ENCODE peak calls at places on chromosomes 3 and 15, in nine cellular contexts. H, W, B, G, D, O, N, C and Z are unnamed samples.
A peak's percentile ranks its signal among the peaks of the same experiment; 100 is the strongest.

GRCh38 chr3:25041871-25042584 is 386.0 kb upstream of the RARB start:
- DNase-seq in H (no peak), W (no peak), B (no peak), G (no peak), D (no peak), O (no peak), N (no peak), C (no peak), Z (no peak)

GRCh38 chr3:71052725-71053124 is 530.8 kb downstream of the FOXP1 start:
- DNase-seq in H (no peak), W (no peak), B (no peak), G (no peak), D (no peak), O (no peak), N (no peak), C (no peak), Z (no peak)

GRCh38 chr3:52128118-52128683 is 26.0 kb downstream of the POC1A start:
- DNase-seq in H (no peak), W (peak; percentile 80), B (no peak), G (peak; percentile 53), D (peak; percentile 96), O (peak; percentile 3), N (no peak), C (peak; percentile 67), Z (no peak)

GRCh38 chr3:194928831-194929594 is 243.3 kb downstream of the FAM43A start:
- DNase-seq in H (no peak), W (no peak), B (no peak), G (no peak), D (peak; percentile 88), O (no peak), N (no peak), C (no peak), Z (no peak)

GRCh38 chr15:92787116-92787515 is 113.0 kb upstream of the CHD2 start:
- DNase-seq in H (no peak), W (no peak), B (no peak), G (no peak), D (no peak), O (no peak), N (no peak), C (no peak), Z (no peak)

GRCh38 chr3:71185733-71186455 is 397.6 kb downstream of the FOXP1 start:
- DNase-seq in H (no peak), W (peak; percentile 66), B (no peak), G (no peak), D (no peak), O (no peak), N (no peak), C (peak; percentile 57), Z (peak; percentile 28)

GRCh38 chr15:32668942-32669341 is 27.4 kb downstream of the SCG5 start:
- DNase-seq in H (no peak), W (no peak), B (no peak), G (no peak), D (peak; percentile 96), O (no peak), N (no peak), C (no peak), Z (no peak)

GRCh38 chr3:38031022-38031994 is 1.9 kb upstream of the PLCD1 start:
- DNase-seq in H (no peak), W (peak; percentile 10), B (no peak), G (peak; percentile 71), D (peak; percentile 30), O (peak; percentile 43), N (peak; percentile 26), C (no peak), Z (peak; percentile 47)

GRCh38 chr15:72182673-72183072 is 14.9 kb downstream of the GRAMD2A start:
- DNase-seq in H (no peak), W (peak; percentile 18), B (no peak), G (no peak), D (no peak), O (no peak), N (no peak), C (peak; percentile 32), Z (no peak)

GRCh38 chr15:88894348-88894818 is 961 bp downstream of the HAPLN3 start:
- DNase-seq in H (peak; percentile 67), W (peak; percentile 58), B (peak; percentile 69), G (peak; percentile 76), D (peak; percentile 88), O (peak; percentile 64), N (peak; percentile 79), C (peak; percentile 34), Z (peak; percentile 82)

GRCh38 chr15:76107169-76107568 is 47.4 kb downstream of the TMEM266 start:
- DNase-seq in H (no peak), W (no peak), B (no peak), G (no peak), D (no peak), O (no peak), N (no peak), C (no peak), Z (no peak)

GRCh38 chr3:194867270-194867983 is 181.7 kb downstream of the FAM43A start:
- DNase-seq in H (no peak), W (peak; percentile 66), B (no peak), G (peak; percentile 57), D (no peak), O (no peak), N (no peak), C (no peak), Z (no peak)

GRCh38 chr3:160134454-160134853 is 90.8 kb upstream of the C3orf80 start:
- DNase-seq in H (no peak), W (no peak), B (no peak), G (no peak), D (peak; percentile 60), O (no peak), N (no peak), C (no peak), Z (no peak)

GRCh38 chr3:107392549-107393165 is 15.4 kb downstream of the CCDC54 start:
- DNase-seq in H (no peak), W (peak; percentile 46), B (no peak), G (no peak), D (peak; percentile 57), O (no peak), N (no peak), C (peak; percentile 43), Z (no peak)

GRCh38 chr3:52153389-52154096 is 680 bp downstream of the POC1A start:
- DNase-seq in H (peak; percentile 25), W (peak; percentile 16), B (no peak), G (no peak), D (peak; percentile 93), O (peak; percentile 25), N (no peak), C (no peak), Z (peak; percentile 6)

GRCh38 chr3:61008168-61008737 is 243.0 kb downstream of the FHIT start:
- DNase-seq in H (no peak), W (no peak), B (no peak), G (no peak), D (no peak), O (no peak), N (no peak), C (no peak), Z (no peak)

GRCh38 chr15:74200394-74200793 is 2.2 kb downstream of the STRA6 start:
- DNase-seq in H (peak; percentile 85), W (peak; percentile 87), B (no peak), G (no peak), D (no peak), O (peak; percentile 63), N (no peak), C (peak; percentile 61), Z (no peak)

GRCh38 chr3:181909241-181909640 is 197.5 kb downstream of the SOX2 start:
- DNase-seq in H (no peak), W (no peak), B (no peak), G (no peak), D (no peak), O (no peak), N (no peak), C (no peak), Z (no peak)
- H3K4me1 ChIP-seq in H (no peaks in the 10 kb centered on the region), W (no peaks in the 10 kb centered on the region), B (no peaks in the 10 kb centered on the region), G (no peaks in the 10 kb centered on the region), D (no peaks in the 10 kb centered on the region), O (no peaks in the 10 kb centered on the region), N (no peaks in the 10 kb centered on the region), C (no peaks in the 10 kb centered on the region), Z (no peaks in the 10 kb centered on the region)

GRCh38 chr3:58116985-58117384 is 93.8 kb downstream of the DNASE1L3 start:
- DNase-seq in H (no peak), W (no peak), B (no peak), G (no peak), D (no peak), O (no peak), N (no peak), C (peak; percentile 15), Z (no peak)
- H3K27ac ChIP-seq in H (peak overlapping the region; percentile 60), W (no peak overlapping the region), B (peak overlapping the region; percentile 19), G (no peak overlapping the region), D (no peak overlapping the region), O (no peak overlapping the region), N (no peak overlapping the region), C (no peak overlapping the region), Z (no peak overlapping the region)

DNA sequence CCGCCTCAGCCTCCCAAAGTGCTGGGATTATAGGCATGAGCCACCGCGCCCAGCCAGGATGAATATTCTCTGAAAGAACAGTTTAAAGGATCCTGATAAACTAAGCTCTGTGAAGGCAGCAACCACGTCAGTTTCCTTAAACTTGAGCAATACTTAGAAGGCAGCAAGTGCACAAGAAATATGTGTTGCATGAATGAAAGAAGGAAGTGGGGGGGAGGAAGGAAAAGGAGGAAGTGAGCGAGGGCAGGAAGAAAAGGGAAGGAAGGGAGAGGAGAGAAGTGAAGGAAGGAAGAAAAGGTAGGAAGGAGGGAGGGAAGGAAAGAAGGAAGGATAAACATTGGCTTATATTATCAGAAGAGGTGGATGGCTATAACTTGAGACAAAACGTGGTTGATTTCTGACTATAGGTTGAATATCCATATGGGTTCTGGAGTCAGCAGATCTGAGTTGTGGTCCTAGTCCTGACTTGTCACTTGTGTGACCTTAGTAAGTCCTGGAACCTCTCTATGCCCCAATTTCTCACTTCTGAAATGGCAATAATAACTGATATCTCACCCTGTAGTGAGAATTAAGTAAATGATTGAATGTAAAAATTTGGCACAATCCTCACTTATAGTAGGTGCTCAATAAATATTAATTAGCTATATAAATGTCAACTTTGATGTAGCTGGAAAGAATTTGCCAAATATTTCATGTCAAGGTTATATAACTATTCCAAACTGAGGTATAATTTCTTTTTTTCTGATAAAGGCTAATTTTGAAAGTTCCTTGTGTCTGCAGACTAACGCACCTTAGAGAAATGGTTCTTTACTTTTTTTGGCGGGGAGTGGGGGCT is 12.0 kb upstream of the SEMA4B start:
- DNase-seq in H (no peak), W (peak; percentile 51), B (no peak), G (no peak), D (no peak), O (no peak), N (no peak), C (no peak), Z (no peak)
- H3K4me1 ChIP-seq in H (peaks cover 22% of the 10 kb centered on the region), W (peaks cover 7% of the 10 kb centered on the region), B (peaks cover 74% of the 10 kb centered on the region), G (peaks cover 84% of the 10 kb centered on the region), D (no peaks in the 10 kb centered on the region), O (peaks cover 15% of the 10 kb centered on the region), N (peaks cover 14% of the 10 kb centered on the region), C (peaks cover 13% of the 10 kb centered on the region), Z (peaks cover 26% of the 10 kb centered on the region)

DNA sequence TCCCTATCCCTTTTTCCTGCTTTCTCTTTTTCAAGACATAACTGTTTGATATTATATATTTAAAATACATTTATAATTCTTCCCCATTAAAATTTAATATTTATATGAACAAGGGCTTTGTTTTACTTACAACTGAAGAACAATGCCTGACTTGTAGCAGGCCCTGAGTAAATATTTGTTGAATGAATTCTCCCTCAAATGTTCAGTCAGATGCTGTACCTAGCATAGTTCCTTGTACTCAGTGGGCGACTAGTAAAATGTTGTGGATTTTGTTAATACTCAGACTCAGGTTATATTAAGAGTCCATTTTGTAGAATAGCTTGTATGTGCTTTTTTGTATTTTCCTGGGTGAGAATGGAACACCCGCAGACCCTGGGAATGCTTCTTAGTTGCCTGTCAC is 69.1 kb downstream of the SEC22A start:
- DNase-seq in H (no peak), W (no peak), B (no peak), G (no peak), D (no peak), O (no peak), N (no peak), C (no peak), Z (no peak)
- H3K27ac ChIP-seq in H (no peak overlapping the region), W (no peak overlapping the region), B (no peak overlapping the region), G (no peak overlapping the region), D (no peak overlapping the region), O (no peak overlapping the region), N (no peak overlapping the region), C (no peak overlapping the region), Z (no peak overlapping the region)